ENCODE peak calls at places on chromosomes 6 and 20, in six cellular contexts. G is lower lobe of right lung, R is brain microvascular endothelial cell, V is psoas muscle, M is AG04450, N is adrenal gland. Q is an unnamed sample.

GRCh38 chr20:23923891-23924435 is 44.4 kb upstream of the CST5 start:
- DNase-seq in G (no peak), R (no peak), N (no peak), V (no peak), M (no peak), Q (no peak)

GRCh38 chr6:5333653-5334052 is 72.3 kb downstream of the FARS2 start:
- DNase-seq in M (no peak), G (no peak), N (no peak), R (no peak), V (no peak), Q (no peak)

GRCh38 chr6:158131926-158132325 is 36.1 kb downstream of the SERAC1 start:
- DNase-seq in G (no peak), R (peak), M (no peak), N (no peak), V (no peak), Q (peak)

GRCh38 chr20:49187330-49188100 is 619 bp downstream of the STAU1 start:
- DNase-seq in G (peak), R (no peak), N (peak), M (no peak), V (peak), Q (no peak)

GRCh38 chr6:38573800-38574395 is 65.8 kb downstream of the BTBD9 start:
- DNase-seq in G (no peak), N (no peak), R (no peak), V (no peak), M (no peak), Q (no peak)

GRCh38 chr6:30937265-30937664 is 3.5 kb upstream of the MUCL3 start:
- DNase-seq in M (no peak), G (peak), R (no peak), V (no peak), N (no peak), Q (no peak)

GRCh38 chr20:22414354-22414753 is 170.0 kb downstream of the FOXA2 start:
- DNase-seq in M (no peak), V (no peak), G (no peak), N (no peak), R (no peak), Q (no peak)

GRCh38 chr20:25310268-25310920 is 62.5 kb downstream of the PYGB start:
- DNase-seq in V (no peak), G (peak), N (peak), M (peak), R (peak), Q (peak)

GRCh38 chr6:149389509-149390297 is 10.4 kb upstream of the SUMO4 start:
- DNase-seq in M (no peak), V (no peak), N (no peak), G (no peak), R (no peak), Q (no peak)

GRCh38 chr6:35147101-35147885 is 6.2 kb upstream of the TCP11 start:
- DNase-seq in M (no peak), R (no peak), G (no peak), V (no peak), N (no peak), Q (no peak)

GRCh38 chr6:41564448-41565142 is 18.4 kb downstream of the FOXP4 start:
- DNase-seq in N (no peak), R (no peak), V (peak), G (no peak), M (no peak), Q (no peak)

GRCh38 chr6:118996289-118996820 is 61.4 kb upstream of the MCM9 start:
- DNase-seq in M (no peak), R (no peak), G (no peak), N (no peak), V (no peak), Q (no peak)

GRCh38 chr20:57991211-57991841 is 237.1 kb downstream of the ANKRD60 start:
- DNase-seq in G (no peak), N (no peak), V (no peak), R (no peak), M (no peak), Q (no peak)

GRCh38 chr20:47487175-47487917 is 14.3 kb upstream of the NCOA3 start:
- DNase-seq in G (no peak), M (no peak), N (no peak), R (peak), V (no peak), Q (no peak)

GRCh38 chr6:103191391-103192093 is 1668.2 kb downstream of the HACE1 start:
- DNase-seq in N (no peak), G (no peak), M (no peak), R (no peak), V (no peak), Q (no peak)

GRCh38 chr20:49724637-49725606 is 11.2 kb upstream of the B4GALT5 start:
- DNase-seq in V (peak), R (no peak), G (peak), M (no peak), N (peak), Q (peak)

GRCh38 chr20:44745560-44746366 is at the start of gene KCNK15:
- DNase-seq in V (peak), R (no peak), N (no peak), M (no peak), G (no peak), Q (no peak)

GRCh38 chr6:90887764-90888163 is 300.9 kb upstream of the MAP3K7 start:
- DNase-seq in N (no peak), V (no peak), G (no peak), M (no peak), R (no peak), Q (no peak)

GRCh38 chr6:149107520-149107919 is 210.0 kb upstream of the TAB2 start:
- DNase-seq in N (no peak), M (no peak), G (no peak), R (no peak), V (no peak), Q (no peak)

GRCh38 chr6:105492706-105493673 is 90.1 kb upstream of the PREP start:
- DNase-seq in N (no peak), G (no peak), R (peak), M (no peak), V (no peak), Q (no peak)

GRCh38 chr20:46970937-46971630 is 76.4 kb downstream of the EYA2 start:
- DNase-seq in G (no peak), M (peak), R (peak), N (no peak), V (no peak), Q (peak)

GRCh38 chr20:40294747-40295146 is 394.3 kb downstream of the MAFB start:
- DNase-seq in N (no peak), R (no peak), M (no peak), V (no peak), G (no peak), Q (no peak)

GRCh38 chr20:54382419-54382818 is 93.0 kb upstream of the DOK5 start:
- DNase-seq in R (no peak), M (no peak), V (no peak), G (no peak), N (no peak), Q (no peak)

GRCh38 chr20:22768779-22769178 is 184.4 kb upstream of the FOXA2 start:
- DNase-seq in V (no peak), M (no peak), R (no peak), N (no peak), G (no peak), Q (no peak)

GRCh38 chr20:24497851-24498250 is 28.4 kb downstream of the SYNDIG1 start:
- DNase-seq in G (no peak), N (no peak), V (no peak), R (peak), M (no peak), Q (no peak)

GRCh38 chr6:25519856-25520255 is 132.2 kb upstream of the SCGN start:
- DNase-seq in N (no peak), V (no peak), G (no peak), R (no peak), M (no peak), Q (no peak)

GRCh38 chr6:22613695-22614094 is 44.3 kb downstream of the HDGFL1 start:
- DNase-seq in M (peak), R (peak), V (no peak), G (no peak), N (no peak), Q (no peak)

GRCh38 chr6:27168586-27169443 is 78.7 kb upstream of the PRSS16 start:
- DNase-seq in N (no peak), R (peak), G (no peak), V (no peak), M (peak), Q (no peak)

GRCh38 chr20:34268145-34268544 is 26.9 kb downstream of the ASIP start:
- DNase-seq in N (no peak), R (no peak), G (no peak), M (no peak), V (no peak), Q (no peak)

GRCh38 chr20:6636209-6637159 is 131.0 kb upstream of the BMP2 start:
- DNase-seq in G (no peak), V (no peak), N (peak), R (peak), M (peak), Q (no peak)

GRCh38 chr20:16574656-16575355 is 1.6 kb upstream of the KIF16B start:
- DNase-seq in R (peak), G (peak), V (peak), M (no peak), N (peak), Q (peak)

GRCh38 chr6:143268439-143268838 is 182.1 kb downstream of the ADAT2 start:
- DNase-seq in G (no peak), N (no peak), M (no peak), V (no peak), R (no peak), Q (no peak)

GRCh38 chr6:44826277-44826676 is 438.8 kb downstream of the CDC5L start:
- DNase-seq in M (no peak), V (no peak), R (no peak), N (no peak), G (no peak), Q (no peak)

GRCh38 chr6:149922642-149923326 is at the start of gene RAET1G:
- DNase-seq in V (peak), G (peak), R (peak), N (peak), M (peak), Q (peak)

GRCh38 chr6:30067460-30068139 is 602 bp downstream of the PPP1R11 start:
- DNase-seq in R (no peak), M (no peak), G (no peak), N (no peak), V (no peak), Q (no peak)

GRCh38 chr6:21033095-21033494 is 498.8 kb downstream of the CDKAL1 start:
- DNase-seq in V (no peak), G (no peak), R (no peak), M (no peak), N (no peak), Q (no peak)

GRCh38 chr20:50379049-50379990 is 130.9 kb upstream of the PTPN1 start:
- DNase-seq in V (peak), R (peak), N (peak), M (peak), G (peak), Q (no peak)

GRCh38 chr20:44618318-44618731 is 33.2 kb downstream of the ADA start:
- DNase-seq in R (no peak), N (no peak), V (peak), M (no peak), G (no peak), Q (no peak)

DNA sequence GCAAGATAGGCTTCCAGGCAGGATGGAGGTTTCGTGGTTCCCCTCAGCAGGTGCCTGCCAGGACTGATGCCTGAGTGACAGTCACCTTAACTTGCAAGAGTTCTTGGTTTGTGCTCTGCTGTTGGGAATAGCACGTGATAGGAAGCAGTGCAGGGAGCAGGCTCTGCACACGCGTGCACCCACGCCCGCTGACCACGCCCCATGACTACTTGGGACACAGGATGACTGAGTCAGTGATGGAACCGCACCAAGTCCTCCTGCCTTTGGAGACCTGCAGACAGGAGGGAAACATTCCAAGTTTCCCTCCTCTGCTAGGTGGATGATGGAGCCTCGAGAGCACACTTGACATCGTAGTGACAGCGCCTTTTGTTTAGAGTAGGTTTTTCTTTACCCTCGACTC is 164.2 kb downstream of the DTNBP1 start:
- DNase-seq in R (no peak), N (peak), M (no peak), V (no peak), G (no peak), Q (no peak)
- H3K4me3 ChIP-seq in R (no peak), N (no peak), M (no peak), V (no peak), G (no peak), Q (no peak)

DNA sequence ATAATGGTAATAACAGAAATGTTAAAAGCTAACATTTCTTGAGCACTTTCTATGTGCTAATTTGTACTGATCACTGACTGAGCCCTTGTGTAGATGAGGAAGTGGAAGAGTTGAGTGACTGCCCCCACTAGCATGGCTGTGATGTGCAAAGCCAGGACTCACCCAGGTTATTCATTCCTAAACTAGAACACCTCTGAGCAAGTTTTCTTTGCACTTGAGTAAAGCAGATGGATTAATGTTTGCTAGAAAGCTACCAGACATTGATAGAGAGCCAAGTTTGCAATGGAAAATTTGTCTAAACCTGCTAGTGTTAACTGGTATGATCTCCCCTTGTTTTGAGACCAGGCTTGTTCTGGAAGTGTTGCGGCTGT is 467.4 kb upstream of the PLCB4 start:
- DNase-seq in R (no peak), G (no peak), V (no peak), M (no peak), N (no peak), Q (no peak)
- H3K4me3 ChIP-seq in R (no peak), G (no peak), V (no peak), M (no peak), N (no peak), Q (no peak)

GRCh38 chr6:131721161-131721560 is 10.3 kb upstream of the CTAGE9 start:
- DNase-seq in R (no peak), M (no peak), N (no peak), V (no peak), G (no peak), Q (no peak)

DNA sequence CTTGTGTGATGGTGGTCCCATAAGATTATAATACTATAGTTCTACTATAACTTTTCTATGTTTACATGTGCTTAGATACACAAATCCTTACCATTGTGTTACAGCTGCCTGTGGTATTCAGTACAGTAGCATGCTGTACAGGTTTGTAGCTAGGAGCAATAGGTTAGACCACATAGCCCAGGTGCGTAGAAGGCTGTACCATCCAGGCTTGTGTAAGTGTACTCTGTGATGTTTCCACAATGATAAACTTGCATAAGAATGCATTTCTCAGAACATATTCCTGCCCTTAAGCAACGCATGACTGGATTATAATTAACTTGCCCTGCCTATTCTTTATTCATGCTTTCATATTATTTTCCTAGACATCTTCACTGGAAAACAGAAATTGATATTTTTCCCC is 7.0 kb upstream of the CTAGE9 start:
- DNase-seq in M (no peak), N (no peak), G (no peak), R (no peak), V (no peak), Q (no peak)
- H3K4me3 ChIP-seq in M (no peak), N (no peak), G (no peak), R (no peak), V (no peak), Q (no peak)

DNA sequence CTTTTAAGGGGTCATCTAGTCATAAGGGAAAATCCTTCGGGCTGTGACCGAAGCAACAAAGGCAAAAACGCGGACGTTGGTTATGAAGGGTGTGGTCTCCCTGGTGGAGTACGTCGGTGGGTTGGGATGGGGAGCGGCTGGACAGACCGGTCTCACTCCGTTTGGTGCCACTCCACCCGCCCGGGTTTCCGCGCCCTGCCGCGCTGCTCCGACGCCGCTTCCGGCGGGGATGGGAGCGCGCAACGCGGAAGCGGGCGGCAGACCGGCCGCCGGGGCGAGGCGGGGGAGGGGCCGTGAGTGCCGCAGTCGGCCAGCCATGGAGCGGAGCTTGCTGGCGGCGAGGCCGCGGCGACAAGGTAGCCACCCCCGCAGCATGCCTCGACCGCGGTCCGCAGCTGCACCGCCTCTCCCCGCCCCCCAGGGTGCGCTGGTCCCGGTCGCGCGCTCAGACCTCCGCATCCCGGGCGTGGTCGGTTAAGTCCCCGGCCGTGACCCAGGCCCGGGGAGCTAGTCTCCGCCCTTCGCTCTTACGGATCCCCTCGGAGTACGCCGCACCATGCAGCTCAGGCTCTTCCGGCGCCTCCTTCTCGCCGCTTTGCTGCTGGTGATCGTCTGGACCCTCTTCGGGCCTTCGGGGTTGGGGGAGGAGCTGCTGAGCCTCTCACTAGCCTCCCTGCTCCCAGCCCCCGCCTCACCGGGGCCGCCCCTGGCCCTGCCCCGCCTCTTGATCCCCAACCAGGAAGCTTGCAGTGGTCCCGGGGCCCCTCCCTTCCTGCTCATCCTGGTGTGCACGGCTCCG is at the start of gene B3GALT4:
- DNase-seq in R (peak), N (peak), M (no peak), V (peak), G (peak), Q (peak)
- H3K4me3 ChIP-seq in R (peak), N (peak), M (peak), V (peak), G (peak), Q (peak)